ENCODE peak calls at places on chromosomes 16 and 17, in eight cellular contexts. D is A549, T is transverse colon, R is endothelial cell of umbilical vein, V is ovary, L is IMR-90, O is tibial nerve, W is body of pancreas. Y is an unnamed sample.

GRCh38 chr16:30923554-30924085 is at the start of gene FBXL19:
- DNase-seq in D (no peak), T (peak; percentile 45), R (no peak), V (peak; percentile 72), L (no peak), O (peak; percentile 36), W (peak; percentile 54), Y (peak; percentile 70)

GRCh38 chr17:77692571-77693161 is 265.8 kb upstream of the TNRC6C start:
- DNase-seq in D (no peak), T (no peak), R (no peak), V (no peak), L (peak; percentile 9), O (no peak), W (no peak), Y (peak; percentile 15)

GRCh38 chr17:37019117-37019744 is 70.5 kb downstream of the AATF start:
- DNase-seq in D (no peak), T (no peak), R (no peak), V (no peak), L (no peak), O (no peak), W (no peak), Y (no peak)

GRCh38 chr16:84752600-84752999 is 52.8 kb downstream of the USP10 start:
- DNase-seq in D (no peak), T (no peak), R (no peak), V (no peak), L (no peak), O (no peak), W (no peak), Y (no peak)

GRCh38 chr16:48146131-48146530 is 9.7 kb downstream of the ABCC12 start:
- DNase-seq in D (no peak), T (no peak), R (no peak), V (no peak), L (no peak), O (no peak), W (no peak), Y (no peak)

GRCh38 chr16:79393121-79393520 is 207.4 kb downstream of the MAF start:
- DNase-seq in D (no peak), T (no peak), R (no peak), V (no peak), L (no peak), O (no peak), W (no peak), Y (no peak)

GRCh38 chr17:67449885-67450755 is 73.0 kb downstream of the PITPNC1 start:
- DNase-seq in D (no peak), T (no peak), R (no peak), V (no peak), L (no peak), O (no peak), W (no peak), Y (no peak)

GRCh38 chr17:49488612-49489011 is 6.5 kb upstream of the NGFR start:
- DNase-seq in D (no peak), T (no peak), R (no peak), V (no peak), L (no peak), O (no peak), W (no peak), Y (no peak)

GRCh38 chr17:40558651-40559015 is 6.6 kb downstream of the CCR7 start:
- DNase-seq in D (no peak), T (no peak), R (no peak), V (no peak), L (no peak), O (no peak), W (no peak), Y (no peak)

GRCh38 chr17:63423251-63423950 is 22.7 kb downstream of the CYB561 start:
- DNase-seq in D (no peak), T (no peak), R (peak; percentile 88), V (no peak), L (no peak), O (no peak), W (no peak), Y (no peak)

GRCh38 chr17:67801626-67802175 is 23.6 kb upstream of the BPTF start:
- DNase-seq in D (peak; percentile 17), T (no peak), R (no peak), V (no peak), L (no peak), O (no peak), W (no peak), Y (no peak)

GRCh38 chr16:89172171-89172900 is 788 bp downstream of the CDH15 start:
- DNase-seq in D (no peak), T (no peak), R (no peak), V (no peak), L (no peak), O (no peak), W (no peak), Y (peak; percentile 21)

GRCh38 chr16:86874141-86874540 is 295.8 kb downstream of the FOXL1 start:
- DNase-seq in D (no peak), T (no peak), R (peak; percentile 60), V (no peak), L (no peak), O (no peak), W (no peak), Y (no peak)

GRCh38 chr17:8173056-8173870 is 2.9 kb downstream of the TMEM107 start:
- DNase-seq in D (peak; percentile 100), T (peak; percentile 84), R (peak; percentile 95), V (peak; percentile 82), L (peak; percentile 99), O (peak; percentile 63), W (peak; percentile 83), Y (peak; percentile 78)

GRCh38 chr17:58331815-58332719 is 3.5 kb upstream of the TSPOAP1 start:
- DNase-seq in D (no peak), T (peak; percentile 84), R (no peak), V (no peak), L (no peak), O (peak; percentile 43), W (no peak), Y (peak; percentile 86)

GRCh38 chr17:20992987-20993862 is 49.6 kb downstream of the USP22 start:
- DNase-seq in D (peak; percentile 81), T (peak; percentile 59), R (peak; percentile 87), V (peak; percentile 78), L (peak; percentile 71), O (peak; percentile 43), W (peak; percentile 78), Y (no peak)

GRCh38 chr17:20993863-20994778 is 48.7 kb downstream of the USP22 start:
- DNase-seq in D (no peak), T (peak; percentile 39), R (no peak), V (no peak), L (no peak), O (no peak), W (no peak), Y (no peak)

GRCh38 chr17:20991276-20992037 is 51.4 kb downstream of the USP22 start:
- DNase-seq in D (no peak), T (no peak), R (no peak), V (no peak), L (no peak), O (no peak), W (no peak), Y (no peak)

GRCh38 chr17:20989991-20990855 is 52.6 kb downstream of the USP22 start:
- DNase-seq in D (no peak), T (no peak), R (no peak), V (no peak), L (no peak), O (no peak), W (no peak), Y (no peak)

GRCh38 chr17:20992416-20992815 is 50.4 kb downstream of the USP22 start:
- DNase-seq in D (no peak), T (no peak), R (no peak), V (no peak), L (no peak), O (no peak), W (no peak), Y (no peak)
- H3K27ac ChIP-seq in D (no peak overlapping the region), T (no peak overlapping the region), R (no peak overlapping the region), V (no peak overlapping the region), L (no peak overlapping the region), O (peak overlapping the region; percentile 81), W (no peak overlapping the region), Y (no peak overlapping the region)

DNA sequence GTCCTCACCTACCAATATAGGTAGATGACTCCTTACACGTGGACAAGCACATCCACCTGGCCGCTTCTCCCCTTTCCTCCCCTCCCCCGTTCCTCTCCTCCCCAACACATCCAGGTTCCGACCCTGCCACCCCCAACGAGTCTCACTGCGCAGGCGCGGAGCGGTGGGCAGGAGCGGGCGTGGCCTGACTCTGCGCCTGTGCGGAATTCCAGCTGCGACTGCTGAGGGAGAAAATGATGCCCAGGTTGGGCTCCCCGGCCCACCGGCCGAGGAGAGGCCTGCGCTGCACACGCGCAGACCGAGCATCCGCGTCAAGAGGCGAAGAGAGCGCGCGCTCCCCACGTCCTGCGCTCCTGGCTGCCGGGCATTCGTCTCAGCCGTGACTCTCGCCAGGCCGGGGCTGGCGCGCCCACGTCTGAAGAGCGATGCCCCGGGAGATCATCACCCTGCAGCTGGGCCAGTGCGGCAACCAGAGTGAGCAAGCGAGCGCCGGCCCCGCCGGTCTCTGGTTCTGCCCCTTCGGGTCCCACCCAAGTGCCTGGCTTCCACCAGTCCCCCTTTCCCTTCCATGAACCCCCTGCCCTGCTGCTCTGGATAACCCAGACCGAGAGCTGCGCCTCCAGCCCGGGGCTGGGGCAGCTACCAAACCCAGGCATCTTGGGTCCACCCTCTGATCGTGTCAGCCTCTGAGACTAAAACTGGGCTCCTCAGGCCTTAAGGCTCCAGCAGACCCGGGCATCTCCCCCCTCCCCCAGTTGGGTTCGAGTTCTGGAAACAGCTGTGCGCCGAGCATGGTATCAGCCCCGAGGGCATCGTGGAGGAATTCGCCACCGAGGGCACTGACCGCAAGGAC is at the start of gene TUBG2:
- DNase-seq in D (peak; percentile 94), T (peak; percentile 88), R (peak; percentile 92), V (peak; percentile 89), L (peak; percentile 87), O (no peak), W (peak; percentile 89), Y (peak; percentile 89)
- TF ChIP-seq POLR2A in D (peak; percentile 98), T (peak; percentile 53), R (peak; percentile 86), V (peak; percentile 64), L (no peak), O (peak; percentile 75), W (peak; percentile 88), Y (peak; percentile 63)

GRCh38 chr16:12403746-12404658 is 399.7 kb downstream of the CPPED1 start:
- DNase-seq in D (no peak), T (no peak), R (peak; percentile 83), V (no peak), L (no peak), O (no peak), W (no peak), Y (no peak)
- H3K27ac ChIP-seq in D (no peak overlapping the region), T (no peak overlapping the region), R (peak overlapping the region; percentile 99), V (no peak overlapping the region), L (no peak overlapping the region), O (no peak overlapping the region), W (no peak overlapping the region), Y (no peak overlapping the region)

DNA sequence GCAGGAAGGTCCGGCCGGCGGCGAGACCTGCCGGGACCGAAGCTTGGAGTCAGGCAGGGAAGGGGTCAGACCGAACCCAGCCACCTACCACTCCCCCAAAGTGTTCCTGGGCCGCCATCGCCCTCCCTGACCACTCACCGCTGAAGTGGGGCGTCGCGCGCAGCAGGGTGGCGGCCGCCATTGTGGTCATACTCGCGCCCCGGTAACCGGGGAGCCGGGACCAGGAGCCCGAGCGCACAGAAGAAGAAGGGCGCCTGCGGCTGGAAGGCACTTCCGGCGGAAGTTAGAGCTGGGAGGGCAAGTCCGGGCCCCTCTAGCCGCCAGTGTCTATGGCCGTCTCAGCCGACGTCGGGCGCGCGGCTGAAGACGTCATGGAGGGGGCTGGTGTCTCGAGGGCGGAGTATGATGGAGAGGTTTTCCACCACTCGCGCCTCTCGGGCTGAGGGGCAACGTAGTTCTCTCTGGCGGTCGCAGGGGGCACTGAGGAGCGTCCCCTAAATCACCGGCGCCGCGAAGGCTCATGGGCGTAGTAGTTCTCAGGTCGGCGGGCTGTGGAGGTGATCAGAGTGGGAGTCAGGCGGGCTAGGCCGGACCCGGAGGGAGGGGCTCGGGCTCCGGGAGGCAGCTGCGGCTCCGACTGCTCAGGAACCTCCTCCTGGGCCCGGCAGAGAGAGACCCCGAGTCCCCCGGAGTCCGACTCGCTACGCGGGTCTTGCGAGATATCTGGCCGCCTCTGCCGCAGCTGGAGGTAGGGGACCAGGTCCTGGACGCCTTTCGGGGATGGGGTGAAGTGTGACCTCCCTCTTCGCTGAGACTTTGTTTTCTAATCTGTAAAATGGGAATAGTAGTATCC is at the start of gene TUFM:
- DNase-seq in D (peak; percentile 99), T (peak; percentile 98), R (peak; percentile 99), V (peak; percentile 97), L (peak; percentile 98), O (peak; percentile 93), W (peak; percentile 95), Y (peak; percentile 99)
- TF ChIP-seq POLR2A in D (peak; percentile 76), T (peak; percentile 74), R (peak; percentile 87), V (peak; percentile 22), L (peak; percentile 61), O (peak; percentile 59), W (peak; percentile 69), Y (peak; percentile 49)